ENCODE peak calls at places on chromosomes 3 and 15, in ten cellular contexts. J is astrocyte, N is SK-N-SH, X is GM23248, V is hepatocyte, E is K562, L is IMR-90, I is HCT116, D is fibroblast of lung, Z is mammary epithelial cell. R is an unnamed sample. For H3K36me3, H4K20me1 and H3K4me1, the result is how much of the 10 kb centered on the place peaks cover.

GRCh38 chr15:76234337-76234889 is 76.9 kb downstream of the ETFA start:
- DNase-seq in V (no peak), D (no peak), N (no peak), J (no peak), X (no peak), L (no peak), Z (no peak), I (no peak), E (no peak), R (peak)

GRCh38 chr15:34719883-34720148 is 35.0 kb downstream of the GJD2 start:
- DNase-seq in I (no peak), N (no peak), Z (no peak), X (no peak), J (no peak), D (no peak), V (no peak), E (no peak), L (no peak), R (no peak)

GRCh38 chr3:187963677-187964385 is 190.1 kb upstream of the LPP start:
- DNase-seq in Z (no peak), D (no peak), V (no peak), J (no peak), N (no peak), X (peak), I (no peak), L (no peak), E (no peak), R (no peak)

GRCh38 chr3:15501126-15501525 is 20.4 kb downstream of the COLQ start:
- DNase-seq in V (no peak), N (peak), J (no peak), I (no peak), Z (no peak), E (no peak), L (no peak), X (no peak), D (no peak), R (no peak)

GRCh38 chr15:90101130-90101968 is 919 bp downstream of the IDH2 start:
- DNase-seq in L (no peak), J (no peak), I (no peak), N (peak), Z (no peak), X (peak), E (peak), D (peak), V (peak), R (peak)

GRCh38 chr3:49256152-49256551 is 20.9 kb downstream of the C3orf62 start:
- DNase-seq in V (no peak), L (no peak), I (no peak), X (no peak), D (no peak), J (no peak), N (no peak), Z (no peak), E (no peak), R (no peak)

GRCh38 chr3:138263104-138263503 is 66.5 kb downstream of the NME9 start:
- DNase-seq in D (no peak), L (no peak), X (no peak), N (no peak), J (no peak), Z (no peak), V (no peak), E (no peak), I (no peak), R (peak)

GRCh38 chr3:189118896-189119295 is 52.9 kb upstream of the TPRG1 start:
- DNase-seq in I (no peak), X (no peak), D (no peak), E (no peak), Z (no peak), V (no peak), L (no peak), J (no peak), N (no peak), R (no peak)

GRCh38 chr3:194110483-194110882 is 25.5 kb upstream of the HES1 start:
- DNase-seq in X (no peak), I (no peak), L (no peak), E (no peak), D (no peak), Z (no peak), N (no peak), V (no peak), J (no peak), R (no peak)

DNA sequence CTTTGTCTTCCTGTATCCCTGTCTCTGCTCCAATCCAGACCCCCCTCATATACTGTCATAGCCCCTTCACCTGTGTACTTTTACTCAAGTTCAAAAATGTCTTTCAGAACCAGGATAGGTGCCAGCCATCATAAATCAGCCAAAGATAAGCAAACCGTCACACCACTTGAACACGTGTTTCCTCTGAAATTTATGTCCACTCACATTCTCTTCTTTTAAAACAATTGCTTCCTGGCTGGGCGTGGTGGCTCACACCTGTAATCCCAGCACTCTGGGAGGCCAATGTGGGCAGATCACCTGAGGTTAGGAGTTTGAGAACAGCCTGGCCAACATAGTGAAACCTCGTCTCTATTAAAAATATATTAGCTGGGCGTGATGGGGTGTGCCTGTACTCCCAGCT is 74.1 kb downstream of the IGF2BP2 start:
- DNase-seq in L (no peak), N (no peak), D (no peak), V (no peak), J (no peak), Z (no peak), I (no peak), X (no peak), E (no peak), R (no peak)
- H3K36me3 ChIP-seq in L (under half), N (under half), D (under half), V (under half), J (under half), Z (under half), I (under half), X (under half), E (under half), R (under half)

GRCh38 chr15:64102497-64102896 is 6.7 kb downstream of the SNX1 start:
- DNase-seq in J (no peak), Z (no peak), E (no peak), X (no peak), L (no peak), V (no peak), I (no peak), N (no peak), D (no peak), R (no peak)
- H4K20me1 ChIP-seq in J (half or more), Z (under half), E (under half), X (under half), L (half or more), V (half or more), I (under half), N (half or more), D (under half), R (under half)

DNA sequence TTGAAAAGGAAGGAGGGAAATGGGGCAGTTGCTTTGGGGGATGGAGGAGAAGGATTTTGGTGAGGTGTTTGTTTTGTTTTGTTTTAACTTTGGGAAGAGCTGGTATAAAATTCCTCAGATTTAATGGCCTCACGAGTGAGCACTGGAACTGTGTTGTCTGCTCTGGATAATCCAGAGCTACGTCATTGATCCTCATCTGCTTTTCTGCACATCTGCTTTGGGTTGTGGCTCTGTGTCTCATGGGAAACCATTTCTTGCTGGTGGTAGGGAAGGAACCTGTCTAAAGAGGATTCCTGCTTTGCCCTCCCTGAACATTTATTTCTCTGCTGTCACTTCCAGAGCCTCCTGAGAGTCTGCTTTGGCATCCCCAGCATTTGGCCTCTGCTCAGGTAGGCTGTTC is 3.1 kb downstream of the SNRK start:
- DNase-seq in D (no peak), L (no peak), N (no peak), J (no peak), V (no peak), Z (no peak), E (no peak), X (peak), I (no peak), R (no peak)
- H3K4me1 ChIP-seq in D (under half), L (under half), N (under half), J (under half), V (under half), Z (under half), E (under half), X (under half), I (under half), R (under half)

GRCh38 chr15:88918738-88919137 is 5.6 kb upstream of the MFGE8 start:
- DNase-seq in J (peak), N (no peak), V (peak), L (peak), E (no peak), Z (peak), I (peak), X (peak), D (peak), R (no peak)
- H3K36me3 ChIP-seq in J (under half), N (under half), V (under half), L (under half), E (under half), Z (under half), I (under half), X (under half), D (under half), R (under half)

GRCh38 chr3:196753201-196753600 is 13.5 kb downstream of the PAK2 start:
- DNase-seq in X (no peak), D (no peak), J (no peak), V (no peak), Z (no peak), L (no peak), N (no peak), I (no peak), E (no peak), R (no peak)

GRCh38 chr3:196754215-196754937 is 14.7 kb downstream of the PAK2 start:
- DNase-seq in E (no peak), I (no peak), J (no peak), D (no peak), L (no peak), N (peak), V (peak), Z (no peak), X (no peak), R (no peak)

DNA sequence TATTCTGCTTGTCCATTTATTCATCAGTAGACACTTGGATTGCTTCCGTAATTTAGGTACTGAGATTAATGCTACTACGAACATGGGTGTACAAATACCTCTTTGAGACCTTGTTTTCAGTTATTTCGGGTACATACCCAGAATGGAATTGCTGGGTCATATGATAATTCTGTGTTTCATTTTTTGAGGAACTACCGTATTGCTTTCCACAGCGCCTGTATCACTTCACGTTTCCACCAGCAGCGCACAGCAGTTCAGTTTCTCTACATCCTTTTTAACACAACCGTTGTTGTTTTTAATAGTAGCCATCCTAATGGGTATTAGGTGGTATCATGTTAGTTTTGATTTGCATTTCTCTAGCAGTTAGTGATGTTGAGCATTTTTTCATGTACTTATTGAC is 9.5 kb downstream of the PAK2 start:
- DNase-seq in J (no peak), I (no peak), E (no peak), X (no peak), L (no peak), D (no peak), Z (no peak), V (no peak), N (no peak), R (no peak)
- H4K20me1 ChIP-seq in J (half or more), I (under half), E (under half), X (under half), L (under half), D (under half), Z (under half), V (under half), N (half or more), R (half or more)

DNA sequence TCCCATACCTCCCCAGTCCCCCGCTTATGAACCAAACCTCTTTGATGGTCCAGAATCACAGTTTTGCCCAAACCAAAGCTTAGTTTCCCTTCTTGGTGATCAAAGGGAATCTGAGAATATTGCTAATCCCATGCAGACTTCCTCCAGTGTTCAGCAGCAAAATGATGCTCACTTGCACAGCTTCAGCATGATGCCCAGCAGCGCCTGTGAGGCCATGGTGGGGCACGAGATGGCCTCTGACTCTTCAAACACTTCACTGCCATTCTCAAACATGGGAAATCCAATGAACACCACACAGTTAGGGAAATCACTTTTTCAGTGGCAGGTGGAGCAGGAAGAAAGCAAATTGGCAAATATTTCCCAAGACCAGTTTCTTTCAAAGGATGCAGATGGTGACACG is 4.2 kb downstream of the NFKBIZ start:
- DNase-seq in V (no peak), Z (no peak), X (no peak), L (no peak), I (no peak), N (no peak), J (no peak), D (no peak), E (no peak), R (no peak)
- H3K4me1 ChIP-seq in V (under half), Z (under half), X (under half), L (under half), I (under half), N (under half), J (under half), D (under half), E (under half), R (under half)